ENCODE peak calls at places on chromosomes 16 and 17, in six cellular contexts. Z, Y, L, O, D and I are unnamed samples.

GRCh38 chr16:55000595-55000994 is 69.9 kb downstream of the IRX5 start:
- DNase-seq in L (no peak), Z (peak), D (no peak), O (no peak), Y (no peak), I (no peak)

GRCh38 chr16:58679763-58680162 is 4.8 kb downstream of the SLC38A7 start:
- DNase-seq in O (no peak), Y (no peak), D (no peak), L (no peak), Z (no peak), I (no peak)

GRCh38 chr16:12235110-12235509 is 258.6 kb downstream of the SNX29 start:
- DNase-seq in Z (peak), Y (no peak), L (no peak), D (no peak), O (no peak), I (no peak)

GRCh38 chr17:59641799-59642484 is 22.2 kb downstream of the CLTC start:
- DNase-seq in Y (no peak), L (no peak), Z (no peak), O (no peak), D (no peak), I (no peak)

GRCh38 chr16:15897834-15898254 is 9.4 kb upstream of the CEP20 start:
- DNase-seq in L (no peak), O (no peak), Z (no peak), D (no peak), Y (no peak), I (no peak)

GRCh38 chr16:87680272-87680644 is 78.0 kb downstream of the JPH3 start:
- DNase-seq in O (no peak), Y (no peak), D (no peak), L (no peak), Z (no peak), I (no peak)

GRCh38 chr17:57008958-57009357 is 31.0 kb downstream of the SCPEP1 start:
- DNase-seq in Y (no peak), O (no peak), D (no peak), Z (no peak), L (no peak), I (no peak)

GRCh38 chr16:3857189-3858013 is 23.1 kb downstream of the CREBBP start:
- DNase-seq in L (no peak), Y (no peak), D (no peak), O (no peak), Z (peak), I (no peak)

GRCh38 chr17:18280239-18280638 is 19.8 kb downstream of the MIEF2 start:
- DNase-seq in D (no peak), Y (no peak), Z (no peak), L (no peak), O (no peak), I (no peak)

GRCh38 chr16:67169011-67169451 is 1.3 kb upstream of the NOL3 start:
- DNase-seq in Z (no peak), Y (peak), D (no peak), O (no peak), L (no peak), I (no peak)

GRCh38 chr17:77863814-77864161 is 94.7 kb upstream of the TNRC6C start:
- DNase-seq in Y (peak), O (no peak), L (no peak), Z (peak), D (no peak), I (no peak)

GRCh38 chr16:10895053-10895946 is 18.3 kb downstream of the CIITA start:
- DNase-seq in Y (peak), O (peak), L (no peak), Z (peak), D (no peak), I (peak)

GRCh38 chr17:43912635-43913304 is 5.4 kb upstream of the MPP2 start:
- DNase-seq in L (no peak), D (no peak), O (no peak), Y (no peak), Z (no peak), I (no peak)

GRCh38 chr17:68955181-68955841 is at the start of gene ABCA8:
- DNase-seq in O (no peak), L (no peak), D (no peak), Z (peak), Y (no peak), I (no peak)

GRCh38 chr17:17723354-17724261 is 42.4 kb downstream of the RAI1 start:
- DNase-seq in O (peak), Y (peak), Z (peak), D (no peak), L (no peak), I (peak)

GRCh38 chr17:41013181-41013580 is 4.3 kb upstream of the KRTAP3-1 start:
- DNase-seq in O (no peak), D (no peak), L (no peak), Z (no peak), Y (no peak), I (no peak)

GRCh38 chr17:1810450-1811103 is 19.1 kb downstream of the SMYD4 start:
- DNase-seq in Z (no peak), D (no peak), L (no peak), O (no peak), Y (no peak), I (no peak)

GRCh38 chr16:61887903-61888302 is 148.3 kb downstream of the CDH8 start:
- DNase-seq in Y (peak), D (no peak), Z (peak), O (no peak), L (no peak), I (no peak)

GRCh38 chr17:80889897-80890550 is 101.6 kb upstream of the CHMP6 start:
- DNase-seq in L (no peak), D (no peak), Y (no peak), O (no peak), Z (no peak), I (no peak)

GRCh38 chr16:51374346-51374745 is 223.3 kb upstream of the SALL1 start:
- DNase-seq in L (no peak), D (no peak), Z (peak), O (no peak), Y (no peak), I (no peak)

GRCh38 chr17:64546716-64547115 is 39.9 kb downstream of the CEP95 start:
- DNase-seq in D (no peak), Y (no peak), O (no peak), Z (no peak), L (no peak), I (no peak)

GRCh38 chr17:64544742-64545141 is 38.0 kb downstream of the CEP95 start:
- DNase-seq in D (no peak), O (no peak), Y (no peak), L (no peak), Z (no peak), I (no peak)

DNA sequence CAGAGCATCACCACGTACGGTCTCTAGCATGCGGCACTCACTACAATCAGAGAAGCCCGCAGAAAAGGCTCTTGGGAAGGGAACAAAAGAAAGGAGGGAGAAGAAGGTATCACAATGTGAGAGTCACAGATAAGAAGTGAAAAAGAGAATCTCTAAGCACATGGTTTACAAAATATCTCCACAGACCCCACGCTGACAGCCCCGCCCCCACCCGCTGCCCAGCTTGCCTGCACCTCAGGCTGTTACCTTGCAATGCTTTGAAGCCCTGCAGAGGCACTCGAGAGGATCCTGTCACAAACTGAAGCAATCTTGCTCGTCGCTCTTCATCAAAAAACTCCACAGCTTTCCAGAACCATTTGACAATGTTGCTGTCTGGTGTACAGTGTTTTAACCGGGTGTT is 40.6 kb downstream of the CEP95 start:
- DNase-seq in Z (no peak), L (no peak), O (no peak), D (no peak), Y (peak), I (no peak)
- TF ChIP-seq CTCF in Z (no peak), L (no peak), O (no peak), D (no peak), Y (peak), I (no peak)

DNA sequence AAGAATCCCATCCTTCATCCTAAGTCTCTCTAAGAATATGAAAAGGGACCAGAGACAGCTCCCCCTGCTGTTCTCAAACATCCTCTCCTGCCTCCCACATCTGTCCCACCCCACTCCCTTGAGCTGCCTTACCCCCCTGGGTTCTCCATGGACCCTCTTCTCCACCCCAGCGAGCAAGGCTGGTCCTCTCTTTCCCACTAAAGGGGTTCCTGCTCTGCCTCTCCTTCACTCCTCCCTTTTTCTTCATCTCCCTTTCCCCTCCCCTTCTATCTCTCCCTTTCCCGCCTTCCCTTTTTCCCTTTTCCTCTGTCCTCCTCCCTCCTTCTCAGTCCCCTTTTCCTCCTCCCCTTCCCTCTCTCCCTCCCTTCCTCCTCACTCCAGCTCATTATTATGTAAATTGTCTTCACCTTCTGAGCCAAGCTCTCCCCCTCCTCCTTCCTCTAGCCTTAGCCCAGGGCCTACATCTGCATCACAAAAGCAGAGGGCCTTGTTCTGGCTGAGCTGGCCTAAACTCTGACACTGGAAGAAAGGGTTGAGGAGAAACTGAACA is 90.0 kb downstream of the GNAO1 start:
- DNase-seq in Y (peak), L (no peak), D (no peak), O (no peak), Z (no peak), I (no peak)
- TF ChIP-seq CTCF in Y (peak), L (no peak), D (no peak), O (no peak), Z (peak), I (no peak)

GRCh38 chr16:720990-721764 is at the start of gene ANTKMT:
- DNase-seq in D (no peak), O (peak), Z (peak), L (no peak), Y (peak), I (peak)
- TF ChIP-seq CTCF in D (peak), O (peak), Z (no peak), L (no peak), Y (no peak), I (no peak)

DNA sequence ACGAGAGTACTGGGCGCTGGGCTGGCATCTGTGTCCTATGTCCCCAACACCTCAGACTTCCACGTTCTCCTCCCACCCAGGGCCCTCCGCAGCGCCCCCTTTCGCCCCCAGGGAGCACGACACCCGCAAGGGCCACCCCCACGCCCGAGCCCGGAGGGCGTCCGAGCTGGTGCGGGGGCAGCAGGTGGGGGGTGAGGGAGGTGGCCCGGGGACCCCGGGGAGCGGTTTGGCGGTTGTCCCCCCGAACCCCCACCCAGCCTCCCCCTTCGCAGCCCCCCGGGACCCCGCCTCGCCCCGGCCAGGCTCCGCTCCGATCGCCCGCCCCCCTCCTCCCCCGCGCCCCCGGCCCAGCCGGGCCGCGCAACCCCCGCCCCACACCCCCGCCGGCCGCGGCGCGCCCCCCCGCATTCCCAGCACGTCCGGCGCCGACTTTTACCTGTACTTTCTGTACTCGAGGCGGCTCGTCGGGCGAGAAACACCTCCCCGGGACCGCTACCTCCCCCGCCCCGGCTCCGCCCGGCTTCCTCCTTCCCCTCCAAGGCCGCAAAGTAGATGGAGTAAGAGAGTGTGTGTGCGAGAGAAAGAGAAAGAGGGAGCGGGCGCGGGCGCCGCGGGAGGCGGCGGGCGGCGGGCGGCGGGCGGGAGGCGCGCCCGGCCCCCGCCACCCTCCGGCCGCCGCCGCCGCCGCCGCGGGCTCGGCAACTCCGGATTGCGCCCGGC is 897 bp downstream of the CDYL2 start:
- DNase-seq in Y (peak), L (peak), Z (peak), O (peak), D (no peak), I (peak)
- TF ChIP-seq CTCF in Y (peak), L (no peak), Z (peak), O (peak), D (peak), I (peak)

GRCh38 chr17:79671387-79671752 is 59.4 kb upstream of the ENPP7 start:
- DNase-seq in O (no peak), Z (no peak), L (no peak), D (no peak), Y (no peak), I (no peak)
- TF ChIP-seq CTCF in O (no peak), Z (no peak), L (no peak), D (no peak), Y (peak), I (no peak)